ENCODE peak calls at places on chromosome 19, in nine cellular contexts. C, D, L, Y, B, E, H, F and T are unnamed samples.

GRCh38 chr19:11203194-11204075 is 6.1 kb upstream of the KANK2 start:
- DNase-seq in C (peak; percentile 89), D (no peak), L (peak; percentile 84), Y (peak; percentile 89), B (peak; percentile 77), E (peak; percentile 64), H (peak; percentile 69), F (peak; percentile 97), T (peak; percentile 69)

GRCh38 chr19:51668167-51668566 is 21.5 kb upstream of the SIGLEC14 start:
- DNase-seq in C (no peak), D (no peak), L (no peak), Y (no peak), B (no peak), E (no peak), H (no peak), F (no peak), T (no peak)

GRCh38 chr19:53980553-53981407 is 10.7 kb upstream of the CACNG6 start:
- DNase-seq in C (no peak), D (no peak), L (peak; percentile 87), Y (no peak), B (no peak), E (peak; percentile 99), H (peak; percentile 59), F (peak; percentile 4), T (peak; percentile 98)

GRCh38 chr19:38039966-38040365 is 133.0 kb downstream of the SIPA1L3 start:
- DNase-seq in C (no peak), D (no peak), L (peak; percentile 97), Y (no peak), B (no peak), E (peak; percentile 86), H (no peak), F (peak; percentile 75), T (no peak)

GRCh38 chr19:14350302-14350701 is 30.9 kb upstream of the ADGRE5 start:
- DNase-seq in C (no peak), D (no peak), L (no peak), Y (no peak), B (no peak), E (no peak), H (no peak), F (no peak), T (no peak)

GRCh38 chr19:52640916-52641315 is 2.8 kb upstream of the ZNF83 start:
- DNase-seq in C (no peak), D (no peak), L (no peak), Y (no peak), B (no peak), E (no peak), H (peak; percentile 48), F (no peak), T (no peak)

GRCh38 chr19:10852098-10852800 is 4.0 kb downstream of the C19orf38 start:
- DNase-seq in C (no peak), D (no peak), L (peak; percentile 61), Y (no peak), B (no peak), E (peak; percentile 79), H (no peak), F (peak; percentile 42), T (no peak)

GRCh38 chr19:49565261-49565660 is 15.1 kb downstream of the NOSIP start:
- DNase-seq in C (no peak), D (no peak), L (peak; percentile 31), Y (peak; percentile 74), B (no peak), E (no peak), H (no peak), F (peak; percentile 49), T (no peak)

GRCh38 chr19:55638864-55639359 is 1.9 kb upstream of the ZNF580 start:
- DNase-seq in C (no peak), D (no peak), L (peak; percentile 55), Y (peak; percentile 17), B (no peak), E (peak; percentile 87), H (peak; percentile 64), F (peak; percentile 33), T (peak; percentile 60)

GRCh38 chr19:14968247-14968646 is 11.4 kb downstream of the SLC1A6 start:
- DNase-seq in C (no peak), D (no peak), L (no peak), Y (no peak), B (no peak), E (no peak), H (no peak), F (no peak), T (no peak)

GRCh38 chr19:39411832-39412099 is 703 bp upstream of the PLEKHG2 start:
- DNase-seq in C (peak; percentile 95), D (peak; percentile 88), L (peak; percentile 96), Y (peak; percentile 94), B (peak; percentile 93), E (peak; percentile 97), H (peak; percentile 84), F (peak; percentile 96), T (peak; percentile 96)

GRCh38 chr19:41156207-41156606 is 36.8 kb upstream of the CYP2S1 start:
- DNase-seq in C (no peak), D (no peak), L (no peak), Y (no peak), B (no peak), E (no peak), H (no peak), F (no peak), T (no peak)
- TF ChIP-seq CTCF in C (no peak), D (no peak), L (peak; percentile 13), Y (no peak), B (no peak), E (no peak), H (no peak), F (no peak), T (no peak)

GRCh38 chr19:45424191-45425058 is 708 bp upstream of the ERCC1 start:
- DNase-seq in C (peak; percentile 56), D (peak; percentile 67), L (peak; percentile 98), Y (peak; percentile 72), B (peak; percentile 71), E (peak; percentile 95), H (no peak), F (peak; percentile 92), T (peak; percentile 87)

GRCh38 chr19:45423033-45423588 is 606 bp downstream of the ERCC1 start:
- DNase-seq in C (no peak), D (no peak), L (no peak), Y (no peak), B (no peak), E (no peak), H (no peak), F (no peak), T (no peak)

GRCh38 chr19:45423589-45424190 is at the start of gene ERCC1:
- DNase-seq in C (peak; percentile 99), D (peak; percentile 99), L (peak; percentile 97), Y (peak; percentile 97), B (peak; percentile 96), E (peak; percentile 98), H (peak; percentile 97), F (peak; percentile 94), T (peak; percentile 99)

GRCh38 chr19:45428385-45429231 is 4.9 kb upstream of the ERCC1 start:
- DNase-seq in C (peak; percentile 23), D (no peak), L (peak; percentile 62), Y (peak; percentile 86), B (peak; percentile 70), E (no peak), H (peak; percentile 57), F (peak; percentile 42), T (peak; percentile 58)
- TF ChIP-seq CTCF in C (no peak), D (no peak), L (no peak), Y (peak; percentile 69), B (peak; percentile 57), E (peak; percentile 65), H (peak; percentile 20), F (peak; percentile 25), T (peak; percentile 69)

DNA sequence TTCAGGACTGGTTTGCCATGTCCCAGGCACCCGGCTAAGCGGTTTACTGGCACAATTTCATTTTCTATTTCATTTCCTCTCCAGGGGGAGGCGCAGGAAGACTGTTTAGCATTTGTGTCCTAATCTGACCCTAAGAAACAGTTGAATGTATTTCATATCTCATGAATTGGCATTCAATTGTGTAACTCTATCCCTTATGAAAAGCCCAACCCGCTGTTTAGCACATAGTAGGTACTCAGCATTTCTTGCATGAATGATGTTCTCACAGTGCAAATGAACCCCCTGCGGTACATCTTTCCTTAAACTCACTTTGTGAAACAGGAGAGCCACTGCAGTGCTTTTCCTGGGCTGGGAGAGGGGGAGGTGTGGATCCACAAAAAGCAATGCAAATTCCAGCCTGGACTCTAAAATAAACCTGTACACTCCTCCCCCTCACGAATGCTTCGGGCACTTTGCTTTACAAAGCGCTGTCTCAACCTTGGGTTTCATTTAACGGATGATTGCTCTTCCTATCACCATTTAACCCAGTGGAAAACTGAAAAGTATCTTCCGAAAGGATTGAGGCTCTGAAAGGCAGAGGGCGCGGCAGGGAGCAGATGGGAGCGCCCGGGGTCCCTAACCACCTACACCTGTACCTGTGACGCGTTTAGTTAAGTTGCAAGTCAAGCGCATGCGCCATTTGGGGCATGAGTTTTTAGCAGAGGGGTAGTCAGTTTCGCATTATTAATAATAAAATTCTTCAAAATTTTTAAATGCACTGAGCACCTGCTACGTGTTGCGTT is 1.2 kb upstream of the EEF2 start:
- DNase-seq in C (peak; percentile 78), D (peak; percentile 58), L (peak; percentile 88), Y (peak; percentile 56), B (no peak), E (peak; percentile 81), H (no peak), F (peak; percentile 84), T (peak; percentile 62)
- TF ChIP-seq CTCF in C (peak; percentile 76), D (no peak), L (peak; percentile 46), Y (peak; percentile 75), B (peak; percentile 71), E (peak; percentile 65), H (no peak), F (peak; percentile 60), T (peak; percentile 21)

GRCh38 chr19:19540707-19541515 is 2.8 kb downstream of the CILP2 start:
- DNase-seq in C (peak; percentile 47), D (no peak), L (peak; percentile 37), Y (no peak), B (no peak), E (peak; percentile 45), H (peak; percentile 81), F (peak; percentile 24), T (peak; percentile 63)
- TF ChIP-seq CTCF in C (no peak), D (no peak), L (no peak), Y (no peak), B (no peak), E (no peak), H (no peak), F (no peak), T (no peak)

DNA sequence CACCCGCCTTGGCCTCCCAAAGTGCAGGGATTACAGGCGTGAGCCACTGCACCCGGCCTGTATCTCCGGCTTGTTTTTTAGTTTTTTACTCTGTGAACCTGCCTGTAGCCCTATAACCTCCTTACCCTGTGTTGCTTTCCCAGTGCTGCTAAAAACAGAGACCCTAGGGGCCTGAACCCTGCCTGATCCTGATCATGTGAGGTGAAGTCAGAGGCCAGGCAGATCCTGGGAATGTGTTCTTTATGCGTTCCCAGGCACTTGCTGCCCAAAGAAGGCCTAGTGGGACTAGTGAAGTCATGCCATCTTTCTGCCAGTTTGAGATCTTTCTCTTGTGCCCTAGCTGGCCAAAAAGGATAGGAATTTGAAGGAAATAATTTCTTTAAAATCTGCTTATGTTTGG is 4.6 kb downstream of the UBA2 start:
- DNase-seq in C (no peak), D (no peak), L (peak; percentile 49), Y (peak; percentile 58), B (peak; percentile 33), E (peak; percentile 31), H (no peak), F (peak; percentile 20), T (no peak)
- TF ChIP-seq CTCF in C (no peak), D (no peak), L (no peak), Y (no peak), B (no peak), E (no peak), H (no peak), F (no peak), T (no peak)